ENCODE peak calls at places on chromosomes 12 and 14, in nine cellular contexts. K, M, J, Z, Y, R, D, C and E are unnamed samples.

GRCh38 chr14:100554696-100555320 is 32.4 kb downstream of the BEGAIN start:
- DNase-seq in R (no peak), M (no peak), Z (no peak), Y (no peak), J (no peak), C (no peak), K (no peak), D (no peak), E (no peak)

GRCh38 chr12:52372216-52373154 is 5.2 kb upstream of the KRT85 start:
- DNase-seq in C (peak; percentile 57), Z (peak; percentile 88), R (peak; percentile 73), D (peak; percentile 58), K (peak; percentile 82), Y (peak; percentile 79), J (peak; percentile 82), M (peak; percentile 53), E (peak; percentile 91)

GRCh38 chr12:110794623-110795280 is 52.0 kb upstream of the CCDC63 start:
- DNase-seq in Y (no peak), K (peak; percentile 57), C (no peak), J (peak; percentile 74), M (no peak), D (no peak), Z (peak; percentile 42), R (no peak), E (peak; percentile 64)

GRCh38 chr12:130650131-130650530 is 66.0 kb downstream of the RIMBP2 start:
- DNase-seq in J (peak; percentile 39), K (no peak), M (no peak), Z (no peak), C (no peak), R (no peak), D (no peak), Y (no peak), E (no peak)

GRCh38 chr12:119949145-119949544 is 39.9 kb upstream of the BICDL1 start:
- DNase-seq in C (no peak), R (no peak), M (no peak), K (no peak), D (no peak), Z (peak; percentile 30), Y (no peak), J (no peak), E (no peak)

GRCh38 chr12:75672212-75672611 is 160.8 kb upstream of the KRR1 start:
- DNase-seq in M (no peak), Z (no peak), Y (no peak), K (no peak), R (no peak), J (no peak), D (no peak), C (no peak), E (no peak)

GRCh38 chr12:116397148-116397547 is 119.7 kb upstream of the MED13L start:
- DNase-seq in R (no peak), M (no peak), C (no peak), K (no peak), Z (no peak), Y (no peak), D (no peak), J (no peak), E (no peak)

GRCh38 chr14:32381869-32382268 is 52.8 kb downstream of the AKAP6 start:
- DNase-seq in M (no peak), Y (no peak), Z (no peak), K (no peak), D (no peak), J (no peak), R (no peak), C (no peak), E (no peak)

GRCh38 chr14:23160924-23161522 is 22.4 kb downstream of the SLC7A8 start:
- DNase-seq in D (no peak), K (peak; percentile 44), M (no peak), R (no peak), Z (peak; percentile 59), C (no peak), J (peak; percentile 79), Y (no peak), E (peak; percentile 66)

GRCh38 chr12:112858776-112859175 is 48.0 kb upstream of the OAS1 start:
- DNase-seq in J (no peak), M (no peak), R (no peak), C (no peak), K (no peak), D (no peak), Y (no peak), Z (no peak), E (no peak)

GRCh38 chr12:118633071-118633470 is 256.7 kb downstream of the SUDS3 start:
- DNase-seq in M (no peak), C (no peak), K (no peak), Y (no peak), J (no peak), R (no peak), D (no peak), Z (no peak), E (no peak)

GRCh38 chr12:50572275-50572674 is 67.5 kb downstream of the DIP2B start:
- DNase-seq in R (no peak), Y (no peak), C (no peak), K (no peak), J (no peak), M (peak; percentile 84), D (no peak), Z (no peak), E (no peak)

GRCh38 chr12:62693291-62694040 is 226.8 kb downstream of the MON2 start:
- DNase-seq in M (no peak), R (no peak), Z (no peak), K (no peak), C (no peak), Y (no peak), D (no peak), J (no peak), E (no peak)

GRCh38 chr14:32354716-32355115 is 25.6 kb downstream of the AKAP6 start:
- DNase-seq in C (no peak), Z (no peak), R (no peak), K (no peak), M (peak; percentile 34), Y (no peak), D (no peak), J (no peak), E (no peak)

GRCh38 chr12:65430571-65431306 is 152.3 kb downstream of the MSRB3 start:
- DNase-seq in J (no peak), Y (peak; percentile 88), D (no peak), K (no peak), R (peak; percentile 80), C (no peak), Z (no peak), M (peak; percentile 10), E (no peak)

GRCh38 chr12:121939190-121939589 is 20.8 kb downstream of the CFAP251 start:
- DNase-seq in R (no peak), D (no peak), M (no peak), Y (no peak), C (no peak), J (no peak), Z (no peak), K (peak; percentile 20), E (no peak)

GRCh38 chr12:123529636-123530035 is 3.9 kb downstream of the RILPL1 start:
- DNase-seq in K (no peak), M (no peak), R (no peak), C (no peak), D (no peak), Y (no peak), J (no peak), Z (no peak), E (no peak)

GRCh38 chr12:28550757-28551381 is 360.6 kb downstream of the CCDC91 start:
- DNase-seq in Z (no peak), K (no peak), R (peak; percentile 72), D (no peak), M (peak; percentile 16), C (no peak), J (no peak), Y (peak; percentile 37), E (no peak)

GRCh38 chr14:32083789-32084188 is 6.7 kb downstream of the ARHGAP5 start:
- DNase-seq in D (no peak), M (peak; percentile 94), K (no peak), Z (no peak), C (no peak), J (no peak), Y (no peak), R (no peak), E (no peak)

GRCh38 chr12:103936679-103937078 is 6.5 kb downstream of the HSP90B1 start:
- DNase-seq in D (no peak), Z (no peak), M (no peak), K (no peak), C (no peak), R (no peak), Y (no peak), J (no peak), E (no peak)
- TF ChIP-seq POLR2A in D (no peak), Z (no peak), M (no peak), K (no peak), C (peak; percentile 59), R (no peak), Y (no peak), J (no peak), E (no peak)

DNA sequence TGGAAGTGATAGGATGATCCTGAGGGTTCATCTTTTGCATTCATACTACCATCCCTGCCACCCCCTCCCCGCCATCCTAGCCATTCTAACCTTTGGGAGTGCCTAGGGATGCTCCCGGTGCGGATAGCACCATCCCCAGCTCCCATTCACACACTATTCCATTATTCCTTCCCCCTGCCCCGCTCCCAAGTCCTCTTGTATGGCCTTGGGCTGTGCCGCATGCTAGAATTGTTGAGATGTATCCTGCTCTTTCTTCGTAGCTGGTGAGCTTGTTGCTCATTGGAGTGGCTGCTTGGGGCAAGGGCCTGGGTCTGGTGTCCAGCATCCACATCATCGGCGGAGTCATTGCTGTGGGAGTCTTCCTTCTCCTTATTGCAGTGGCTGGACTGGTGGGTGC is 644 bp downstream of the TSPAN31 start:
- DNase-seq in K (no peak), J (peak; percentile 74), R (no peak), C (no peak), Z (no peak), Y (no peak), M (no peak), D (no peak), E (no peak)
- TF ChIP-seq POLR2AphosphoS5 in K (no peak), J (no peak), R (no peak), C (no peak), Z (no peak), Y (peak; percentile 33), M (no peak), D (peak; percentile 18), E (no peak)

DNA sequence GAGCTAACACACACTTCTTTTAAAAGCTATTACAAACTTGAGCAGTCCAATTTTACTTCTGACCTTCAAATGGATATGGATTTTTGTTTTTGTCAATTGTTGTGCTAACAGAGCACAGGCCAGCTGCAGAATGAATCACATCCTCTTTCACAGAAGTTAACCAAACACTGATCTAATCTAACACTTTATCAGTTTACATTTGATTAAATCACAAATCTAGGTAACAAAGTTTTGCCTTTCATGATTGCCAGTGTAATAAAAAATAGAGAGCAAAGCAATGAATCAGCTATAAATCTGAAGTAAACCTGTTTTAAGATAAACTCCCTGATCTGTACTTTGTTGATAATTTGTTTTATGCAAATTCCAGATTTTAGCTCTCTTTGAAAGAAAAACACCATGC is 273.1 kb upstream of the RGS6 start:
- DNase-seq in D (no peak), M (peak; percentile 34), R (peak; percentile 90), C (no peak), Y (no peak), K (no peak), J (no peak), Z (no peak), E (no peak)
- TF ChIP-seq POLR2A in D (no peak), M (no peak), R (no peak), C (no peak), Y (no peak), K (no peak), J (no peak), Z (no peak), E (no peak)

DNA sequence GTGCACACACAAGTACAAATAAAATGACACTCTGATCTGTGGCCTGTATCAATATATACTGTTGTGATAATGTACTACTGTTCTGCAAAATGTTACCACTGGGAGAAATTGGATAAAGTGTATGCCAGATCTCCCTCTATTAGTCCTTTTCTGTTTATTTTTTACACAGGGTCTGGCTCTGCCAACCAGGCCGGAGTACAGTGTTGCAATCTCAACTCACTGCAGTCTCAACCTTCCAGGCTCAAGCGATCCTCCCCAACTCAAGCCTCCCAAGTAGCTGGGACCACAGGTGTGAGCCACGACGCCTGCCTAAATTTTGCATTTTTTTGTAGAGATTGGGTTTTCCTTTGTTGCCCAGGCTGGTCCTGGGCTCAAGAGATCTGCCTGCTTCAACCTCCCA is 1.9 kb downstream of the NT5DC3 start:
- DNase-seq in C (no peak), Z (no peak), J (no peak), Y (no peak), M (peak; percentile 30), D (no peak), K (no peak), R (no peak), E (no peak)
- TF ChIP-seq POLR2AphosphoS5 in C (no peak), Z (no peak), J (no peak), Y (no peak), M (no peak), D (no peak), K (no peak), R (no peak), E (no peak)